ENCODE peak calls at places on chromosomes 16 and 17, in eight cellular contexts. J is fibroblast of lung; I is lower leg skin; H is nephron progenitor cell; X is Right ventricle myocardium inferior; K is CD8-positive, alpha-beta memory T cell; R is OCI-M1; F is NCI-H510A treated with DMSO at 0.1 percent for 48 hours. S is an unnamed sample.

GRCh38 chr17:62755139-62755851 is 52.8 kb downstream of the MARCHF10 start:
- DNase-seq in F (no peak), J (peak), X (no peak), R (no peak), I (no peak), K (no peak), H (no peak), S (no peak)

GRCh38 chr16:9154576-9155410 is 63.3 kb downstream of the HAPSTR1 start:
- DNase-seq in I (no peak), R (no peak), J (no peak), K (no peak), X (no peak), F (no peak), H (no peak), S (no peak)

GRCh38 chr16:1960665-1961630 is 1.6 kb downstream of the NDUFB10 start:
- DNase-seq in R (peak), H (no peak), F (peak), J (peak), I (no peak), K (no peak), X (no peak), S (no peak)

GRCh38 chr16:77043076-77043475 is 147.9 kb upstream of the MON1B start:
- DNase-seq in J (peak), F (no peak), K (no peak), I (no peak), R (peak), H (no peak), X (no peak), S (no peak)

GRCh38 chr17:80785477-80786178 is 206.0 kb upstream of the CHMP6 start:
- DNase-seq in I (no peak), X (no peak), H (no peak), J (peak), F (peak), R (no peak), K (no peak), S (no peak)

GRCh38 chr17:16442141-16442540 is 26.8 kb downstream of the TRPV2 start:
- DNase-seq in X (no peak), J (peak), I (no peak), K (no peak), F (no peak), R (peak), H (no peak), S (no peak)

GRCh38 chr17:31537558-31537957 is 146.1 kb downstream of the RAB11FIP4 start:
- DNase-seq in X (no peak), F (peak), I (no peak), R (no peak), K (no peak), J (peak), H (no peak), S (no peak)

GRCh38 chr16:11615756-11616447 is 29.2 kb upstream of the LITAF start:
- DNase-seq in I (no peak), X (no peak), K (no peak), F (no peak), J (peak), H (no peak), R (peak), S (no peak)

GRCh38 chr17:51853857-51854256 is 304.7 kb downstream of the CA10 start:
- DNase-seq in I (no peak), F (peak), K (no peak), J (no peak), X (no peak), H (no peak), R (no peak), S (no peak)

GRCh38 chr17:19766421-19767270 is 18.5 kb upstream of the ALDH3A1 start:
- DNase-seq in R (peak), F (peak), J (peak), I (peak), H (peak), X (peak), K (peak), S (peak)

GRCh38 chr17:40694584-40694983 is 9.0 kb downstream of the KRT24 start:
- DNase-seq in I (no peak), X (no peak), J (no peak), H (no peak), F (no peak), R (no peak), K (no peak), S (no peak)

GRCh38 chr16:12271006-12271405 is 294.5 kb downstream of the SNX29 start:
- DNase-seq in F (no peak), H (peak), R (peak), X (no peak), I (no peak), K (no peak), J (peak), S (no peak)

GRCh38 chr16:66714659-66715307 is 18.2 kb upstream of the CMTM4 start:
- DNase-seq in R (no peak), I (no peak), K (no peak), J (no peak), F (no peak), H (no peak), X (no peak), S (no peak)

GRCh38 chr16:67339453-67339852 is 12.8 kb downstream of the LRRC36 start:
- DNase-seq in K (no peak), R (peak), J (peak), H (no peak), I (no peak), F (no peak), X (no peak), S (no peak)

GRCh38 chr16:1258218-1258587 is 2.3 kb downstream of the TPSD1 start:
- DNase-seq in J (no peak), H (no peak), K (no peak), I (no peak), R (no peak), F (no peak), X (no peak), S (no peak)

S was measured in immature natural killer cell.